ENCODE peak calls at places on chromosomes 16 and 17, in nine cellular contexts. One of them, this sample, is unnamed.

GRCh38 chr17:28057731-28058246 is 15.3 kb downstream of the NLK start:
- DNase-seq in HepG2: peak
- DNase-seq in tibial nerve: no peak
- DNase-seq in HCT116: no peak
- DNase-seq in transverse colon: no peak
- DNase-seq in right lobe of liver: no peak
- DNase-seq in uterus: no peak
- DNase-seq in breast epithelium: no peak
- DNase-seq in A549: no peak
- DNase-seq in this sample: no peak

GRCh38 chr16:1422076-1422475 is 1.5 kb upstream of the UQCC4 start:
- DNase-seq in HepG2: no peak
- DNase-seq in tibial nerve: no peak
- DNase-seq in HCT116: no peak
- DNase-seq in transverse colon: no peak
- DNase-seq in right lobe of liver: no peak
- DNase-seq in uterus: no peak
- DNase-seq in breast epithelium: no peak
- DNase-seq in A549: no peak
- DNase-seq in this sample: no peak

GRCh38 chr17:21549107-21549687 is 143.1 kb upstream of the KCNJ18 start:
- DNase-seq in HepG2: no peak
- DNase-seq in tibial nerve: no peak
- DNase-seq in HCT116: no peak
- DNase-seq in transverse colon: no peak
- DNase-seq in right lobe of liver: no peak
- DNase-seq in uterus: no peak
- DNase-seq in breast epithelium: no peak
- DNase-seq in A549: no peak
- DNase-seq in this sample: no peak

GRCh38 chr17:77723909-77724875 is 234.3 kb upstream of the TNRC6C start:
- DNase-seq in HepG2: no peak
- DNase-seq in tibial nerve: no peak
- DNase-seq in HCT116: no peak
- DNase-seq in transverse colon: no peak
- DNase-seq in right lobe of liver: no peak
- DNase-seq in uterus: no peak
- DNase-seq in breast epithelium: no peak
- DNase-seq in A549: no peak
- DNase-seq in this sample: no peak

GRCh38 chr17:19706791-19707727 is 9.3 kb downstream of the SLC47A2 start:
- DNase-seq in HepG2: no peak
- DNase-seq in tibial nerve: no peak
- DNase-seq in HCT116: no peak
- DNase-seq in transverse colon: no peak
- DNase-seq in right lobe of liver: no peak
- DNase-seq in uterus: no peak
- DNase-seq in breast epithelium: no peak
- DNase-seq in A549: no peak
- DNase-seq in this sample: peak

GRCh38 chr17:18968945-18969887 is 17.3 kb downstream of the SLC5A10 start:
- DNase-seq in HepG2: no peak
- DNase-seq in tibial nerve: peak
- DNase-seq in HCT116: no peak
- DNase-seq in transverse colon: peak
- DNase-seq in right lobe of liver: no peak
- DNase-seq in uterus: peak
- DNase-seq in breast epithelium: no peak
- DNase-seq in A549: peak
- DNase-seq in this sample: no peak

GRCh38 chr16:27326738-27327585 is 13.2 kb downstream of the IL4R start:
- DNase-seq in HepG2: peak
- DNase-seq in tibial nerve: peak
- DNase-seq in HCT116: peak
- DNase-seq in transverse colon: peak
- DNase-seq in right lobe of liver: peak
- DNase-seq in uterus: peak
- DNase-seq in breast epithelium: peak
- DNase-seq in A549: peak
- DNase-seq in this sample: peak

GRCh38 chr16:53822936-53823529 is 119.1 kb downstream of the FTO start:
- DNase-seq in HepG2: no peak
- DNase-seq in tibial nerve: no peak
- DNase-seq in HCT116: no peak
- DNase-seq in transverse colon: no peak
- DNase-seq in right lobe of liver: no peak
- DNase-seq in uterus: no peak
- DNase-seq in breast epithelium: no peak
- DNase-seq in A549: no peak
- DNase-seq in this sample: no peak

GRCh38 chr17:8997994-8998628 is 23.2 kb upstream of the NTN1 start:
- DNase-seq in HepG2: peak
- DNase-seq in tibial nerve: peak
- DNase-seq in HCT116: peak
- DNase-seq in transverse colon: peak
- DNase-seq in right lobe of liver: peak
- DNase-seq in uterus: no peak
- DNase-seq in breast epithelium: peak
- DNase-seq in A549: peak
- DNase-seq in this sample: peak

GRCh38 chr16:90054554-90054953 is 22.6 kb downstream of the PRDM7 start:
- DNase-seq in HepG2: no peak
- DNase-seq in tibial nerve: no peak
- DNase-seq in HCT116: no peak
- DNase-seq in transverse colon: no peak
- DNase-seq in right lobe of liver: no peak
- DNase-seq in uterus: no peak
- DNase-seq in breast epithelium: no peak
- DNase-seq in A549: no peak
- DNase-seq in this sample: no peak

GRCh38 chr17:14299261-14300093 is 1.4 kb upstream of the HS3ST3B1 start:
- DNase-seq in HepG2: peak
- DNase-seq in tibial nerve: no peak
- DNase-seq in HCT116: no peak
- DNase-seq in transverse colon: peak
- DNase-seq in right lobe of liver: peak
- DNase-seq in uterus: no peak
- DNase-seq in breast epithelium: no peak
- DNase-seq in A549: peak
- DNase-seq in this sample: peak

GRCh38 chr17:2082003-2082862 is 27.3 kb downstream of the HIC1 start:
- DNase-seq in HepG2: no peak
- DNase-seq in tibial nerve: no peak
- DNase-seq in HCT116: no peak
- DNase-seq in transverse colon: no peak
- DNase-seq in right lobe of liver: no peak
- DNase-seq in uterus: no peak
- DNase-seq in breast epithelium: no peak
- DNase-seq in A549: no peak
- DNase-seq in this sample: no peak
- H3K27ac ChIP-seq in HepG2: no peak
- H3K27ac ChIP-seq in tibial nerve: peak
- H3K27ac ChIP-seq in HCT116: no peak
- H3K27ac ChIP-seq in transverse colon: peak
- H3K27ac ChIP-seq in right lobe of liver: no peak
- H3K27ac ChIP-seq in uterus: peak
- H3K27ac ChIP-seq in breast epithelium: peak
- H3K27ac ChIP-seq in A549: no peak
- H3K27ac ChIP-seq in this sample: peak

DNA sequence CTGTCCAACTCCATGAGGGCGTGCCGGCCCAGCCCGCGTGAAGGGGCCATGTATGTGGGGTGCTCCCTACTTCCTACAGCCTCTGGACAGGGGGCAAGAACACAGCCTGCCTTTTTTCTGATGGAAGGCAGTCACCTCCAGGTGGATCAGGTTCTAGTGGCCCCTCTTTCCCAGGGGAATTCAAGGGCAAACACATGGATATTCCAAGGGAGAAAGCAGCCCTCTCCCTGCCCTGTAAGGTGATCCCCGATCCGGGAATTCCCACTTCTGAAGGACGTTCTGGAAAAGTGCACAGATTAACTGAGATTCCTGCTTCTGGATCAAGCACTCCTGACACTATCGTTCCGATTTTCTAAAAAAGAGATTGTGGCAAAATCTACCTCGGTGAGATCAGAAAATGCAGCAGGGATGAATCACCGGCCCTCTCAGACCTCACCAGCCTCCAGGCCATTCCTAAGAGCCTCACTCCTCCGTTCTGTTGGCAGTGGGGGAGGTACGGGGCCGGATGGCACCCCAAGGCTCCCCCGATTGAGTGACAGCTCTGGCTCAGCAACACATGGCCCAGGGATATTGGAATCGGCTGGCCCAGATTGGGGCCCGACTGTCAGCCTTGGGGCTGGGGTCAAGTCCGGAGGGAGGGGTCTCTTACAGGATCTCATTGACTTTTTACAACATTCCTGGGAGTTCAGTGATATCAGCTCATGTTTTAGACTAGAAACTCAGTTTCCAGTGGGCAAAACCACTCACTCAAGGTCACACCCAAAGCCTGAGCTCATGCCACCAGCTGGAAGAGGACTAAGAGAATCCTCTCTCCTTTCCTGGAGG is 12.3 kb downstream of the STX1B start:
- DNase-seq in HepG2: peak
- DNase-seq in tibial nerve: no peak
- DNase-seq in HCT116: peak
- DNase-seq in transverse colon: no peak
- DNase-seq in right lobe of liver: no peak
- DNase-seq in uterus: peak
- DNase-seq in breast epithelium: no peak
- DNase-seq in A549: peak
- DNase-seq in this sample: no peak
- TF ChIP-seq POLR2A in HepG2: peak
- TF ChIP-seq POLR2A in tibial nerve: no peak
- TF ChIP-seq POLR2A in HCT116: no peak
- TF ChIP-seq POLR2A in transverse colon: no peak
- TF ChIP-seq POLR2A in right lobe of liver: no peak
- TF ChIP-seq POLR2A in uterus: no peak
- TF ChIP-seq POLR2A in breast epithelium: no peak
- TF ChIP-seq POLR2A in A549: no peak
- TF ChIP-seq POLR2A in this sample: no peak

GRCh38 chr16:4931381-4931780 is 5.6 kb downstream of the PPL start:
- DNase-seq in HepG2: no peak
- DNase-seq in tibial nerve: no peak
- DNase-seq in HCT116: no peak
- DNase-seq in transverse colon: no peak
- DNase-seq in right lobe of liver: no peak
- DNase-seq in uterus: no peak
- DNase-seq in breast epithelium: no peak
- DNase-seq in A549: no peak
- DNase-seq in this sample: no peak
- TF ChIP-seq CTCF in HepG2: no peak
- TF ChIP-seq CTCF in tibial nerve: no peak
- TF ChIP-seq CTCF in HCT116: no peak
- TF ChIP-seq CTCF in transverse colon: no peak
- TF ChIP-seq CTCF in right lobe of liver: no peak
- TF ChIP-seq CTCF in uterus: no peak
- TF ChIP-seq CTCF in breast epithelium: no peak
- TF ChIP-seq CTCF in A549: no peak
- TF ChIP-seq CTCF in this sample: no peak

DNA sequence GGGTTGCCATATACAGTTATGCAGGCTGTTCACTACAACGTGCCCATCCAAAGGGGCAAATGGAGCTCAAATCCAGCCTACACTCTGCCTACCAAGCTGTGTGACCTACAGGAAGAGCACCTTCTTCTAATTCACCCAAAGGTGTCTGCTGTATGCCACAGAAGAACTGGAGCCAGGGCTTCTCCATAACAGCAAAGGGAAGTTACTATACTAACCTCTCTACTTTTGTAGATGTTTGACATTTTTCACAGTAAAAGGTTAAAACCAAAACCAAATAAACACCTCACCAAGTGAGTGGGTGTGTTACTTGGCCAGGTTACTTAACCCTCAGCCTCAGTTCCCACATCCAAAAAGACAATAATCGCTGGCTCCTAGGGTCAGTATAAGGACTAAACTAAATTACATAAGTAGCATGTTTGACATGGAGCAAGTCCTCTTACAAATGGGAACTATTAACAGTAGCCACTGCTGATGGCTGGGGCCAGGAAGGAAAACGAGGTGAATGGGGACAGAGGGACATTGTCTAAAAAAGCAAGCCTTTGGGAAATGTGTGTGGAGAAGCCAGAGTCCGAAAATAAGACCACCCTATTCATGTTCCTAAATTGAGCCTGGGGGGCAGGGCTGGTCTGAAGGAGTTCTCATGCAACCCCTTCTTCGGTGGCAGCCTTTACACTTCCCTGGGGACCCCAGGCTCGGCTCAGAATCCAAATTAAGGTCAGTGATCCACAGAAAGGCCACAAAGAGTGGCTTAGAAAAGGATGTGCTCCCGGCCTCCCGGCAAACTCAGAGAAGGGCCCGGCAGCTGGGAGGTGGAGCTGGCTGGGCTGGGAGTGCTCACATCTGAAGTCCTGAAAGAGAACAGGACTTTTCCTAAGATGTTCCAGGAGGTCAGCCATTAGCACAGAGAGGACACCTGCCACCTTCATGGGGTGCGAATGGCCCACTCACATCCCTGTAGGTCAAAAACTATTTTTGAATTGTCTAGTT is 13.5 kb downstream of the CUEDC1 start:
- DNase-seq in HepG2: no peak
- DNase-seq in tibial nerve: no peak
- DNase-seq in HCT116: no peak
- DNase-seq in transverse colon: no peak
- DNase-seq in right lobe of liver: no peak
- DNase-seq in uterus: no peak
- DNase-seq in breast epithelium: no peak
- DNase-seq in A549: no peak
- DNase-seq in this sample: no peak
- H3K27ac ChIP-seq in HepG2: no peak
- H3K27ac ChIP-seq in tibial nerve: peak
- H3K27ac ChIP-seq in HCT116: peak
- H3K27ac ChIP-seq in transverse colon: peak
- H3K27ac ChIP-seq in right lobe of liver: no peak
- H3K27ac ChIP-seq in uterus: peak
- H3K27ac ChIP-seq in breast epithelium: peak
- H3K27ac ChIP-seq in A549: peak
- H3K27ac ChIP-seq in this sample: no peak